ENCODE peak calls at places on chromosomes 3 and 15, in five cellular contexts. One of them, this sample, is unnamed.
A peak's percentile ranks its signal among the peaks of the same experiment; 100 is the strongest.

GRCh38 chr3:47007001-47007400 is 27.5 kb downstream of the NBEAL2 start:
- DNase-seq in activated CD8-positive, alpha-beta memory T cell treated with anti-CD3 and anti-CD28 coated beads, Interleukin-2, amount 50 U/mL, for 48 hours: no peak
- DNase-seq in activated CD4-positive, alpha-beta T cell treated with anti-CD3 and anti-CD28 coated beads for 24 hours: no peak
- DNase-seq in iPS DF 6.9: no peak
- DNase-seq in EL: no peak
- DNase-seq in this sample: no peak

GRCh38 chr15:69666921-69667811 is 214.5 kb downstream of the RPLP1 start:
- DNase-seq in activated CD4-positive, alpha-beta T cell treated with anti-CD3 and anti-CD28 coated beads for 24 hours: no peak
- DNase-seq in activated CD8-positive, alpha-beta memory T cell treated with anti-CD3 and anti-CD28 coated beads, Interleukin-2, amount 50 U/mL, for 48 hours: no peak
- DNase-seq in EL: no peak
- DNase-seq in iPS DF 6.9: no peak
- DNase-seq in this sample: peak; percentile 65

GRCh38 chr15:77516076-77516475 is 95.4 kb downstream of the HMG20A start:
- DNase-seq in activated CD4-positive, alpha-beta T cell treated with anti-CD3 and anti-CD28 coated beads for 24 hours: no peak
- DNase-seq in iPS DF 6.9: no peak
- DNase-seq in activated CD8-positive, alpha-beta memory T cell treated with anti-CD3 and anti-CD28 coated beads, Interleukin-2, amount 50 U/mL, for 48 hours: no peak
- DNase-seq in EL: no peak
- DNase-seq in this sample: no peak

GRCh38 chr3:47847256-47847655 is 44.3 kb downstream of the DHX30 start:
- DNase-seq in activated CD8-positive, alpha-beta memory T cell treated with anti-CD3 and anti-CD28 coated beads, Interleukin-2, amount 50 U/mL, for 48 hours: no peak
- DNase-seq in iPS DF 6.9: no peak
- DNase-seq in activated CD4-positive, alpha-beta T cell treated with anti-CD3 and anti-CD28 coated beads for 24 hours: no peak
- DNase-seq in EL: no peak
- DNase-seq in this sample: no peak

GRCh38 chr3:155106059-155106458 is 25.9 kb downstream of the MME start:
- DNase-seq in iPS DF 6.9: no peak
- DNase-seq in activated CD8-positive, alpha-beta memory T cell treated with anti-CD3 and anti-CD28 coated beads, Interleukin-2, amount 50 U/mL, for 48 hours: no peak
- DNase-seq in EL: no peak
- DNase-seq in activated CD4-positive, alpha-beta T cell treated with anti-CD3 and anti-CD28 coated beads for 24 hours: no peak
- DNase-seq in this sample: no peak

GRCh38 chr15:25989327-25989726 is 126.2 kb upstream of the ATP10A start:
- DNase-seq in activated CD8-positive, alpha-beta memory T cell treated with anti-CD3 and anti-CD28 coated beads, Interleukin-2, amount 50 U/mL, for 48 hours: peak; percentile 60
- DNase-seq in EL: no peak
- DNase-seq in activated CD4-positive, alpha-beta T cell treated with anti-CD3 and anti-CD28 coated beads for 24 hours: no peak
- DNase-seq in iPS DF 6.9: no peak
- DNase-seq in this sample: no peak

GRCh38 chr15:98881526-98882517 is 125.8 kb downstream of the PGPEP1L start:
- DNase-seq in activated CD8-positive, alpha-beta memory T cell treated with anti-CD3 and anti-CD28 coated beads, Interleukin-2, amount 50 U/mL, for 48 hours: no peak
- DNase-seq in activated CD4-positive, alpha-beta T cell treated with anti-CD3 and anti-CD28 coated beads for 24 hours: no peak
- DNase-seq in iPS DF 6.9: no peak
- DNase-seq in EL: peak; percentile 62
- DNase-seq in this sample: peak; percentile 68

GRCh38 chr15:98800437-98801233 is 152.3 kb downstream of the IGF1R start:
- DNase-seq in iPS DF 6.9: peak; percentile 54
- DNase-seq in activated CD8-positive, alpha-beta memory T cell treated with anti-CD3 and anti-CD28 coated beads, Interleukin-2, amount 50 U/mL, for 48 hours: no peak
- DNase-seq in EL: peak; percentile 75
- DNase-seq in activated CD4-positive, alpha-beta T cell treated with anti-CD3 and anti-CD28 coated beads for 24 hours: no peak
- DNase-seq in this sample: peak; percentile 98

GRCh38 chr15:76206325-76206976 is 104.8 kb downstream of the ETFA start:
- DNase-seq in EL: peak; percentile 25
- DNase-seq in activated CD4-positive, alpha-beta T cell treated with anti-CD3 and anti-CD28 coated beads for 24 hours: no peak
- DNase-seq in activated CD8-positive, alpha-beta memory T cell treated with anti-CD3 and anti-CD28 coated beads, Interleukin-2, amount 50 U/mL, for 48 hours: peak; percentile 50
- DNase-seq in iPS DF 6.9: no peak
- DNase-seq in this sample: peak; percentile 78

GRCh38 chr3:123099331-123100191 is 32.7 kb downstream of the PDIA5 start:
- DNase-seq in EL: no peak
- DNase-seq in activated CD8-positive, alpha-beta memory T cell treated with anti-CD3 and anti-CD28 coated beads, Interleukin-2, amount 50 U/mL, for 48 hours: no peak
- DNase-seq in iPS DF 6.9: no peak
- DNase-seq in activated CD4-positive, alpha-beta T cell treated with anti-CD3 and anti-CD28 coated beads for 24 hours: no peak
- DNase-seq in this sample: no peak

GRCh38 chr15:43329222-43329959 is 982 bp downstream of the LCMT2 start:
- DNase-seq in activated CD8-positive, alpha-beta memory T cell treated with anti-CD3 and anti-CD28 coated beads, Interleukin-2, amount 50 U/mL, for 48 hours: peak; percentile 52
- DNase-seq in activated CD4-positive, alpha-beta T cell treated with anti-CD3 and anti-CD28 coated beads for 24 hours: no peak
- DNase-seq in EL: peak; percentile 41
- DNase-seq in iPS DF 6.9: no peak
- DNase-seq in this sample: peak; percentile 4

GRCh38 chr15:56737791-56738190 is 4.5 kb upstream of the ZNF280D start:
- DNase-seq in activated CD8-positive, alpha-beta memory T cell treated with anti-CD3 and anti-CD28 coated beads, Interleukin-2, amount 50 U/mL, for 48 hours: no peak
- DNase-seq in EL: no peak
- DNase-seq in activated CD4-positive, alpha-beta T cell treated with anti-CD3 and anti-CD28 coated beads for 24 hours: no peak
- DNase-seq in iPS DF 6.9: no peak
- DNase-seq in this sample: no peak

GRCh38 chr3:114260152-114260551 is 22.8 kb upstream of the ZNF80 start:
- DNase-seq in activated CD8-positive, alpha-beta memory T cell treated with anti-CD3 and anti-CD28 coated beads, Interleukin-2, amount 50 U/mL, for 48 hours: no peak
- DNase-seq in EL: no peak
- DNase-seq in iPS DF 6.9: no peak
- DNase-seq in activated CD4-positive, alpha-beta T cell treated with anti-CD3 and anti-CD28 coated beads for 24 hours: no peak
- DNase-seq in this sample: no peak

This sample was measured in pons.